ENCODE peak calls at places on chromosome 2, in four cellular contexts. Y, S, E and B are unnamed samples.

GRCh38 chr2:72496479-72496878 is 329.4 kb downstream of the EXOC6B start:
- DNase-seq in S (no peak), Y (no peak), E (no peak), B (no peak)

GRCh38 chr2:953975-954686 is 3.5 kb downstream of the SNTG2 start:
- DNase-seq in Y (peak), E (no peak), S (no peak), B (no peak)

GRCh38 chr2:176158855-176159677 is 2.0 kb downstream of the HOXD3 start:
- DNase-seq in E (no peak), Y (no peak), S (peak), B (no peak)

GRCh38 chr2:142347751-142348150 is 216.9 kb upstream of the LRP1B start:
- DNase-seq in Y (no peak), E (peak), S (no peak), B (no peak)

GRCh38 chr2:233815861-233816260 is 37.7 kb downstream of the MROH2A start:
- DNase-seq in Y (no peak), S (no peak), E (no peak), B (no peak)

GRCh38 chr2:111617804-111618576 is 266.0 kb downstream of the ANAPC1 start:
- DNase-seq in Y (peak), S (no peak), E (peak), B (peak)

GRCh38 chr2:168594778-168595177 is 138.7 kb downstream of the CERS6 start:
- DNase-seq in S (no peak), Y (no peak), E (no peak), B (no peak)

GRCh38 chr2:105545731-105546622 is 147.1 kb upstream of the FHL2 start:
- DNase-seq in Y (peak), S (peak), E (no peak), B (peak)

GRCh38 chr2:219968685-219969345 is 341.4 kb downstream of the SLC4A3 start:
- DNase-seq in E (peak), S (no peak), Y (no peak), B (no peak)
- H3K27ac ChIP-seq in E (peak), S (no peak), Y (no peak), B (no peak)

DNA sequence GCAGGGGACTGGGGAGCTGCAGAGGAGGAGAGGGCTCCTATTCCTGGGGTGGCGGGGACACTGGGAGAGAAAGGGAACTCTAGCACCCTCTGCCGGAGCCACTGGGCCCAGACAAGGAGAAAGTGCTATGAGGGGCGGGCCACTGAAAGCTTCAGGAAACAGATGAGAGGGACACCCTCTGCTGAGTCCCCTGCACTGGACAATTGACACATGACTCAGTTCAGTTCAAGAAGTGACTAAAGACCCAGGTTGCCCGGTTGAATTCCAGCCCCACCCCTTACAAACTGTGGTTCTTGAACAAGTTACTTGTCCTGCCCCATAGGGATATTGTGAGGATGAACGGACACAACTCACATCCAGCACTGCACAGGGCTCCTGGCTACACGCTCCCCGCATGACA is 5.0 kb downstream of the RUFY4 start:
- DNase-seq in Y (peak), E (no peak), S (peak), B (no peak)
- TF ChIP-seq CTCF in Y (peak), E (peak), S (no peak), B (peak)

GRCh38 chr2:200614249-200614648 is 28.4 kb downstream of the AOX1 start:
- DNase-seq in Y (no peak), S (no peak), E (no peak), B (no peak)

GRCh38 chr2:200613692-200614091 is 27.9 kb downstream of the AOX1 start:
- DNase-seq in S (no peak), E (no peak), Y (no peak), B (no peak)

GRCh38 chr2:200616656-200617055 is 30.8 kb downstream of the AOX1 start:
- DNase-seq in Y (no peak), S (no peak), E (no peak), B (no peak)

GRCh38 chr2:200616193-200616592 is 30.4 kb downstream of the AOX1 start:
- DNase-seq in S (no peak), E (no peak), Y (no peak), B (no peak)

DNA sequence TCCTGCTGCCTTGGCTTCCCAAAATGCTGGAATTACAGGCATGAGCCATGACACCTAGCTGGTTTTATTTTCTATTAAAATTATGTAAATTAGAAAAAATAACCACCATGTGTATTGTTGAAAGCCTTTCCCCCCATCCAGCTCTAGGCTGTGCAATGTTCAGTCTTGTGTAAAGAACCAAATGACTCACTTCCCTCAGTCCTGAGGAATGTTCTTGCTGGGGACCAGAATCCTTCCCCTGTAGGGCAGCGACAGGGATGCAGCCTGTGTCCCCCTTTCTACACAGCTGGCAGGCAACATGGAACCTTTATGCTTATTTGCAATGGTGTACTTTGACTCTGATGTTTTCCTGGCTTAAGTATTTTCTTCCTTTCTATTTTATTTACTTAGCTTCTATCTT is 29.4 kb downstream of the AOX1 start:
- DNase-seq in E (peak), S (no peak), Y (peak), B (no peak)
- H3K27ac ChIP-seq in E (no peak), S (no peak), Y (no peak), B (no peak)

GRCh38 chr2:97871096-97871780 is 124.5 kb downstream of the TMEM131 start:
- DNase-seq in S (no peak), Y (peak), E (no peak), B (no peak)

GRCh38 chr2:97869722-97870346 is 125.9 kb downstream of the TMEM131 start:
- DNase-seq in S (no peak), Y (no peak), E (no peak), B (no peak)

GRCh38 chr2:97868986-97869721 is 126.6 kb downstream of the TMEM131 start:
- DNase-seq in S (peak), Y (peak), E (peak), B (peak)

GRCh38 chr2:97870396-97870843 is 125.3 kb downstream of the TMEM131 start:
- DNase-seq in E (no peak), S (no peak), Y (peak), B (no peak)
- TF ChIP-seq CTCF in E (peak), S (no peak), Y (peak), B (no peak)

GRCh38 chr2:38174131-38174530 is 98.2 kb upstream of the CYP1B1 start:
- DNase-seq in E (no peak), S (no peak), Y (no peak), B (no peak)
- H3K27ac ChIP-seq in E (no peak), S (no peak), Y (no peak), B (no peak)

GRCh38 chr2:10078001-10078400 is 2.2 kb downstream of the CYS1 start:
- DNase-seq in E (no peak), Y (no peak), S (no peak), B (no peak)

GRCh38 chr2:10080536-10081304 is 509 bp upstream of the CYS1 start:
- DNase-seq in E (no peak), S (no peak), Y (no peak), B (peak)

GRCh38 chr2:10078704-10079191 is 1.5 kb downstream of the CYS1 start:
- DNase-seq in E (no peak), S (no peak), Y (no peak), B (no peak)

GRCh38 chr2:10079192-10079930 is 850 bp downstream of the CYS1 start:
- DNase-seq in Y (no peak), E (peak), S (no peak), B (peak)

GRCh38 chr2:10079931-10080535 is at the start of gene CYS1:
- DNase-seq in E (no peak), S (no peak), Y (no peak), B (no peak)
- TF ChIP-seq CTCF in E (peak), S (no peak), Y (no peak), B (peak)